ENCODE peak calls at places on chromosomes 3 and 15, in ten cellular contexts. S, Z, A, R, T, J, D, Y, F and G are unnamed samples.

GRCh38 chr15:66291816-66292215 is 1.6 kb upstream of the DIS3L start:
- DNase-seq in S (no peak), Z (no peak), A (no peak), R (no peak), T (no peak), J (no peak), D (no peak), Y (no peak), F (no peak), G (no peak)

GRCh38 chr3:46675426-46675825 is 18.1 kb downstream of the ALS2CL start:
- DNase-seq in S (no peak), Z (no peak), A (no peak), R (no peak), T (no peak), J (no peak), D (no peak), Y (no peak), F (no peak), G (no peak)

GRCh38 chr3:128236667-128237066 is 83.4 kb downstream of the EEFSEC start:
- DNase-seq in S (peak), Z (no peak), A (no peak), R (no peak), T (no peak), J (no peak), D (no peak), Y (no peak), F (no peak), G (no peak)

GRCh38 chr15:48596415-48596814 is 49.1 kb downstream of the FBN1 start:
- DNase-seq in S (no peak), Z (no peak), A (no peak), R (no peak), T (peak), J (no peak), D (no peak), Y (no peak), F (no peak), G (no peak)

GRCh38 chr3:194536883-194537637 is 50.3 kb upstream of the ATP13A3 start:
- DNase-seq in S (peak), Z (peak), A (no peak), R (no peak), T (no peak), J (no peak), D (peak), Y (peak), F (no peak), G (no peak)

GRCh38 chr3:186461141-186461540 is 83.0 kb downstream of the CRYGS start:
- DNase-seq in S (no peak), Z (no peak), A (no peak), R (no peak), T (no peak), J (no peak), D (no peak), Y (no peak), F (no peak), G (no peak)

GRCh38 chr3:80096909-80097308 is 329.1 kb upstream of the ROBO1 start:
- DNase-seq in S (no peak), Z (no peak), A (no peak), R (no peak), T (no peak), J (no peak), D (no peak), Y (no peak), F (no peak), G (no peak)

GRCh38 chr15:91572110-91572509 is 281.4 kb upstream of the SLCO3A1 start:
- DNase-seq in S (no peak), Z (no peak), A (peak), R (no peak), T (no peak), J (no peak), D (peak), Y (no peak), F (no peak), G (no peak)

GRCh38 chr15:49137861-49138260 is 17.5 kb downstream of the COPS2 start:
- DNase-seq in S (no peak), Z (no peak), A (no peak), R (no peak), T (no peak), J (no peak), D (no peak), Y (no peak), F (no peak), G (no peak)

GRCh38 chr15:47817825-47818681 is 100.7 kb downstream of the SEMA6D start:
- DNase-seq in S (peak), Z (no peak), A (no peak), R (no peak), T (no peak), J (no peak), D (no peak), Y (no peak), F (no peak), G (no peak)

GRCh38 chr15:55742927-55743614 is at the start of gene PRTG:
- DNase-seq in S (peak), Z (no peak), A (peak), R (no peak), T (peak), J (no peak), D (peak), Y (peak), F (peak), G (peak)

GRCh38 chr15:85473455-85473854 is 93.1 kb downstream of the AKAP13 start:
- DNase-seq in S (no peak), Z (no peak), A (no peak), R (no peak), T (no peak), J (no peak), D (no peak), Y (no peak), F (no peak), G (no peak)

GRCh38 chr3:118980832-118981231 is 53.8 kb downstream of the IGSF11 start:
- DNase-seq in S (no peak), Z (no peak), A (no peak), R (no peak), T (no peak), J (no peak), D (no peak), Y (no peak), F (no peak), G (no peak)

GRCh38 chr3:136546718-136547117 is 205.5 kb downstream of the STAG1 start:
- DNase-seq in S (no peak), Z (no peak), A (no peak), R (no peak), T (no peak), J (no peak), D (no peak), Y (no peak), F (no peak), G (no peak)

GRCh38 chr15:64152507-64153387 is 1.2 kb downstream of the SNX22 start:
- DNase-seq in S (peak), Z (no peak), A (no peak), R (peak), T (peak), J (no peak), D (no peak), Y (peak), F (no peak), G (no peak)

GRCh38 chr3:55013145-55013544 is 85.3 kb upstream of the LRTM1 start:
- DNase-seq in S (peak), Z (no peak), A (no peak), R (no peak), T (no peak), J (no peak), D (no peak), Y (no peak), F (no peak), G (no peak)

GRCh38 chr3:129485681-129486056 is 42.8 kb upstream of the RHO start:
- DNase-seq in S (no peak), Z (peak), A (peak), R (no peak), T (no peak), J (no peak), D (no peak), Y (peak), F (peak), G (peak)

GRCh38 chr3:145013931-145014330 is 1042.3 kb downstream of the DIPK2A start:
- DNase-seq in S (no peak), Z (no peak), A (no peak), R (no peak), T (no peak), J (no peak), D (no peak), Y (no peak), F (no peak), G (no peak)

GRCh38 chr15:70831094-70831911 is 22.7 kb downstream of the LARP6 start:
- DNase-seq in S (no peak), Z (no peak), A (no peak), R (no peak), T (no peak), J (no peak), D (no peak), Y (no peak), F (no peak), G (no peak)

GRCh38 chr3:42213417-42213816 is 52.6 kb downstream of the CCK start:
- DNase-seq in S (no peak), Z (no peak), A (no peak), R (no peak), T (no peak), J (no peak), D (no peak), Y (peak), F (no peak), G (no peak)